ENCODE peak calls at places on chromosomes 3 and 15, in eight cellular contexts. K, P, M, D, N, G, I and X are unnamed samples.

GRCh38 chr3:122382888-122383666 is at the start of gene MIX23:
- DNase-seq in K (peak), P (peak), M (peak), D (peak), N (peak), G (peak), I (peak), X (peak)

GRCh38 chr15:67823371-67824156 is 1.7 kb upstream of the SKOR1 start:
- DNase-seq in K (peak), P (no peak), M (no peak), D (no peak), N (no peak), G (no peak), I (no peak), X (no peak)

GRCh38 chr15:75697523-75698398 is 14.9 kb downstream of the CSPG4 start:
- DNase-seq in K (no peak), P (no peak), M (no peak), D (no peak), N (no peak), G (peak), I (peak), X (no peak)

GRCh38 chr3:135271562-135272290 is 476.7 kb downstream of the EPHB1 start:
- DNase-seq in K (no peak), P (no peak), M (no peak), D (no peak), N (no peak), G (no peak), I (no peak), X (no peak)

GRCh38 chr3:37974121-37974927 is 16.3 kb upstream of the VILL start:
- DNase-seq in K (peak), P (peak), M (peak), D (peak), N (peak), G (peak), I (peak), X (peak)

GRCh38 chr3:65174713-65175112 is 486.9 kb upstream of the ADAMTS9 start:
- DNase-seq in K (no peak), P (no peak), M (no peak), D (no peak), N (no peak), G (peak), I (no peak), X (no peak)

GRCh38 chr3:51099794-51100542 is 285.1 kb upstream of the MANF start:
- DNase-seq in K (no peak), P (peak), M (peak), D (peak), N (no peak), G (peak), I (peak), X (peak)

GRCh38 chr15:43249699-43250203 is 17.0 kb downstream of the TGM5 start:
- DNase-seq in K (no peak), P (no peak), M (no peak), D (no peak), N (no peak), G (peak), I (peak), X (peak)

GRCh38 chr15:66619152-66619903 is 53.5 kb upstream of the LCTL start:
- DNase-seq in K (peak), P (peak), M (peak), D (peak), N (peak), G (peak), I (peak), X (peak)

GRCh38 chr3:136734382-136735070 is 17.7 kb downstream of the STAG1 start:
- DNase-seq in K (no peak), P (no peak), M (no peak), D (no peak), N (no peak), G (no peak), I (no peak), X (no peak)

GRCh38 chr15:62879770-62880169 is 162.8 kb upstream of the TPM1 start:
- DNase-seq in K (no peak), P (no peak), M (no peak), D (no peak), N (no peak), G (no peak), I (no peak), X (no peak)

GRCh38 chr3:124653788-124654469 is 76.3 kb upstream of the UMPS start:
- DNase-seq in K (no peak), P (no peak), M (no peak), D (no peak), N (no peak), G (no peak), I (no peak), X (no peak)

GRCh38 chr3:184584001-184584891 is 22.7 kb downstream of the EPHB3 start:
- DNase-seq in K (no peak), P (no peak), M (no peak), D (no peak), N (no peak), G (no peak), I (no peak), X (no peak)